ENCODE peak calls at places on chromosome 22, in seven cellular contexts. Y is adrenal gland, N is foreskin keratinocyte, U is GM20000, Z is AG10803, X is HFFc6, J is cardiac muscle cell. S is an unnamed sample.
A peak's percentile ranks its signal among the peaks of the same experiment; 100 is the strongest.

GRCh38 chr22:37425800-37426531 is 1.3 kb downstream of the ELFN2 start:
- DNase-seq in U (no peak), Z (peak; percentile 32), Y (no peak), X (no peak), J (no peak), N (peak; percentile 67), S (no peak)

GRCh38 chr22:35910013-35910860 is 118.4 kb downstream of the RBFOX2 start:
- DNase-seq in U (no peak), Y (no peak), X (no peak), J (peak; percentile 42), Z (peak; percentile 35), N (no peak), S (no peak)

GRCh38 chr22:49958961-49959781 is 1.4 kb upstream of the PIM3 start:
- DNase-seq in X (no peak), Y (peak; percentile 50), Z (no peak), N (no peak), U (no peak), J (no peak), S (no peak)

GRCh38 chr22:20430641-20431519 is 6.7 kb downstream of the SCARF2 start:
- DNase-seq in U (peak; percentile 74), N (peak; percentile 30), Y (no peak), Z (peak; percentile 48), X (no peak), J (no peak), S (peak; percentile 75)

GRCh38 chr22:50306753-50307749 is at the start of gene PLXNB2:
- DNase-seq in N (no peak), X (peak; percentile 54), Y (peak; percentile 83), Z (peak; percentile 86), U (peak; percentile 95), J (peak; percentile 91), S (peak; percentile 96)

GRCh38 chr22:35054064-35054463 is 11.9 kb upstream of the ISX start:
- DNase-seq in U (peak; percentile 42), Y (no peak), X (no peak), J (no peak), Z (no peak), N (no peak), S (peak; percentile 44)

GRCh38 chr22:33844273-33844672 is 76.0 kb downstream of the LARGE1 start:
- DNase-seq in J (no peak), X (no peak), Z (no peak), Y (no peak), N (no peak), U (no peak), S (no peak)

GRCh38 chr22:45082795-45083194 is 73.0 kb upstream of the PHF21B start:
- DNase-seq in X (no peak), Y (no peak), Z (no peak), U (no peak), J (peak; percentile 10), N (no peak), S (no peak)

GRCh38 chr22:48871176-48871840 is 956.4 kb downstream of the BRD1 start:
- DNase-seq in U (no peak), Y (no peak), N (no peak), J (no peak), Z (no peak), X (no peak), S (no peak)

GRCh38 chr22:30705710-30706651 is 11.3 kb downstream of the OSBP2 start:
- DNase-seq in X (peak; percentile 78), N (no peak), Y (peak; percentile 60), Z (peak; percentile 98), J (no peak), U (peak; percentile 55), S (peak; percentile 66)

GRCh38 chr22:45896153-45896951 is 80.6 kb downstream of the WNT7B start:
- DNase-seq in N (peak; percentile 78), J (no peak), Z (no peak), U (no peak), Y (no peak), X (no peak), S (no peak)

GRCh38 chr22:37930270-37930951 is 23.0 kb downstream of the C22orf23 start:
- DNase-seq in Z (peak; percentile 37), J (peak; percentile 29), Y (peak; percentile 41), X (peak; percentile 14), N (no peak), U (peak; percentile 67), S (no peak)

GRCh38 chr22:35476341-35476740 is 64.3 kb upstream of the RASD2 start:
- DNase-seq in X (no peak), U (no peak), Z (no peak), N (no peak), J (no peak), Y (no peak), S (no peak)

GRCh38 chr22:35023692-35024363 is 42.1 kb upstream of the ISX start:
- DNase-seq in U (peak; percentile 73), Y (peak; percentile 71), J (peak; percentile 55), N (peak; percentile 13), Z (peak; percentile 37), X (no peak), S (peak; percentile 75)

GRCh38 chr22:22553735-22554134 is 5.3 kb downstream of the PRAME start:
- DNase-seq in N (no peak), X (no peak), Y (no peak), J (no peak), Z (no peak), U (no peak), S (no peak)

GRCh38 chr22:22550789-22551434 is 8.2 kb downstream of the PRAME start:
- DNase-seq in U (no peak), N (no peak), J (no peak), Y (no peak), X (no peak), Z (no peak), S (no peak)

GRCh38 chr22:22554324-22555284 is 4.5 kb downstream of the PRAME start:
- DNase-seq in X (no peak), N (no peak), U (peak; percentile 60), J (peak; percentile 6), Z (no peak), Y (peak; percentile 38), S (peak; percentile 44)

GRCh38 chr22:22553141-22553540 is 5.9 kb downstream of the PRAME start:
- DNase-seq in Y (no peak), N (no peak), U (no peak), Z (no peak), J (no peak), X (no peak), S (no peak)

DNA sequence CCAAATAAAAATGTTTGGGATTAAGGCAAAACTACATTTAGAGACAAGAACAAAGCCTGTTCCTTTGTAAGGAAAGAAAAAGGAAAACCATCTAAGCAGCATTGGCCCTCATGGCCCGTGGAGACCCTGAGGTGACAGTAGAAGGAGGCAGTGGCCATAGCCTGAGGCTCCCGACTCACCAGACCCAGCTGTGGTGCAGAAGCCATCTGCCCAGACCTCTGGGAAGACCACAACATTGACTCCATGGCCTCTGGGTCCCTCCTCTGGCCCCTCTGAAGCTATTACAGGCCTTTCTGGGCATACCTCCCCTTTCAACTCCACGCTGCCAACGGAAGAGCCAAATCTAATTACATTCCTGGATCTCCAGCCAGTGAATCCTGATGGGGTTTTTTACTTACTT is 6.4 kb downstream of the PRAME start:
- DNase-seq in Y (no peak), N (no peak), U (peak; percentile 56), Z (no peak), J (peak; percentile 11), X (no peak), S (peak; percentile 34)
- TF ChIP-seq CTCF in Y (no peak), N (no peak), U (peak; percentile 8), Z (no peak), J (peak; percentile 4), X (no peak), S (peak; percentile 10)

GRCh38 chr22:27588273-27588672 is 213.3 kb downstream of the MN1 start:
- DNase-seq in U (no peak), X (no peak), J (no peak), N (peak; percentile 35), Z (no peak), Y (no peak), S (no peak)
- TF ChIP-seq CTCF in U (no peak), X (no peak), J (no peak), N (peak; percentile 31), Z (no peak), Y (no peak), S (no peak)

GRCh38 chr22:29319072-29319471 is 3.6 kb upstream of the RASL10A start:
- DNase-seq in N (no peak), Z (no peak), U (no peak), J (no peak), Y (no peak), X (no peak), S (no peak)

GRCh38 chr22:29325356-29325755 is 9.9 kb upstream of the RASL10A start:
- DNase-seq in U (no peak), X (no peak), J (no peak), Z (no peak), Y (no peak), N (no peak), S (no peak)

GRCh38 chr22:29316429-29316828 is 932 bp upstream of the RASL10A start:
- DNase-seq in N (no peak), Z (no peak), J (no peak), X (no peak), Y (no peak), U (no peak), S (no peak)

GRCh38 chr22:29315286-29316195 is at the start of gene RASL10A:
- DNase-seq in U (peak; percentile 67), Z (no peak), X (no peak), J (no peak), N (no peak), Y (no peak), S (peak; percentile 74)

GRCh38 chr22:29320546-29320945 is 5.0 kb upstream of the RASL10A start:
- DNase-seq in N (no peak), X (no peak), Z (no peak), J (no peak), Y (no peak), U (no peak), S (no peak)
- TF ChIP-seq CTCF in N (peak; percentile 39), X (peak; percentile 53), Z (peak; percentile 11), J (peak; percentile 9), Y (no peak), U (no peak), S (peak; percentile 12)

GRCh38 chr22:43014876-43015676 is at the start of gene PACSIN2:
- DNase-seq in Z (peak; percentile 98), J (peak; percentile 99), N (peak; percentile 92), X (peak; percentile 99), Y (peak; percentile 100), U (peak; percentile 100), S (peak; percentile 99)
- TF ChIP-seq CTCF in Z (no peak), J (no peak), N (no peak), X (no peak), Y (no peak), U (no peak), S (no peak)

GRCh38 chr22:32123657-32124056 is 35.4 kb downstream of the C22orf42 start:
- DNase-seq in N (no peak), Z (no peak), X (no peak), U (no peak), J (no peak), Y (no peak), S (no peak)
- TF ChIP-seq CTCF in N (peak; percentile 30), Z (no peak), X (peak; percentile 14), U (no peak), J (no peak), Y (no peak), S (peak; percentile 22)

S was measured in GM13977.